ENCODE peak calls at places on chromosome 14, in nine cellular contexts. V is NB4, C is GM13976, D is endothelial cell, P is choroid plexus epithelial cell, R is GM20000, B is WTC11, N is left ventricle myocardium inferior, W is neural progenitor cell. S is an unnamed sample.
A peak's percentile ranks its signal among the peaks of the same experiment; 100 is the strongest.

GRCh38 chr14:67636361-67636919 is 16.7 kb downstream of the ARG2 start:
- DNase-seq in W (no peak), P (peak; percentile 46), N (no peak), C (peak; percentile 32), B (no peak), D (no peak), R (no peak), V (no peak), S (peak; percentile 17)

GRCh38 chr14:34172477-34173368 is 221.8 kb upstream of the EGLN3 start:
- DNase-seq in P (no peak), D (no peak), R (no peak), N (no peak), B (no peak), C (no peak), W (no peak), V (no peak), S (no peak)

GRCh38 chr14:30855345-30856037 is 18.9 kb upstream of the COCH start:
- DNase-seq in B (no peak), W (no peak), V (no peak), D (no peak), N (no peak), P (no peak), R (peak; percentile 64), C (peak; percentile 67), S (peak; percentile 78)

GRCh38 chr14:43674273-43674672 is 832.8 kb downstream of the FSCB start:
- DNase-seq in V (no peak), B (no peak), R (no peak), N (no peak), P (no peak), D (no peak), W (no peak), C (no peak), S (no peak)

GRCh38 chr14:64225156-64225757 is 68.9 kb downstream of the ESR2 start:
- DNase-seq in V (no peak), P (no peak), C (no peak), B (no peak), D (no peak), R (no peak), N (peak; percentile 30), W (no peak), S (no peak)

GRCh38 chr14:64696355-64696844 is 7.8 kb upstream of the PLEKHG3 start:
- DNase-seq in R (no peak), V (no peak), W (no peak), D (no peak), N (no peak), P (no peak), C (no peak), B (no peak), S (no peak)

GRCh38 chr14:34258318-34258717 is 203.7 kb downstream of the SPTSSA start:
- DNase-seq in C (no peak), V (no peak), D (no peak), R (no peak), W (no peak), P (peak; percentile 35), N (no peak), B (no peak), S (no peak)

GRCh38 chr14:75720828-75721227 is 59.8 kb downstream of the TTLL5 start:
- DNase-seq in B (no peak), P (peak; percentile 80), R (no peak), C (no peak), N (peak; percentile 55), W (no peak), D (no peak), V (no peak), S (no peak)

GRCh38 chr14:95998656-95999055 is 40.5 kb upstream of the C14orf132 start:
- DNase-seq in W (no peak), N (no peak), P (peak; percentile 73), C (no peak), R (no peak), D (no peak), B (no peak), V (no peak), S (no peak)

GRCh38 chr14:59069455-59069854 is 119.0 kb upstream of the DAAM1 start:
- DNase-seq in B (no peak), P (no peak), D (no peak), N (no peak), C (no peak), W (no peak), R (no peak), V (no peak), S (no peak)

GRCh38 chr14:22561661-22562579 is 27.1 kb downstream of the DAD1 start:
- DNase-seq in V (peak; percentile 95), R (peak; percentile 39), B (no peak), N (no peak), W (no peak), D (no peak), C (peak; percentile 51), P (peak; percentile 80), S (peak; percentile 90)

GRCh38 chr14:30291216-30291615 is 267.7 kb upstream of the G2E3 start:
- DNase-seq in C (no peak), V (no peak), W (no peak), R (no peak), B (no peak), D (no peak), P (peak; percentile 33), N (no peak), S (no peak)

GRCh38 chr14:29320261-29320660 is 553.7 kb downstream of the FOXG1 start:
- DNase-seq in B (no peak), W (no peak), P (peak; percentile 67), D (no peak), N (no peak), R (no peak), V (no peak), C (no peak), S (no peak)

GRCh38 chr14:65637780-65638179 is 225.2 kb downstream of the FUT8 start:
- DNase-seq in D (no peak), C (peak; percentile 69), N (no peak), B (no peak), P (no peak), W (no peak), R (peak; percentile 77), V (peak; percentile 14), S (peak; percentile 87)

GRCh38 chr14:80944861-80945617 is 3.5 kb upstream of the CEP128 start:
- DNase-seq in D (no peak), B (no peak), V (no peak), R (no peak), W (no peak), C (no peak), N (no peak), P (no peak), S (no peak)

DNA sequence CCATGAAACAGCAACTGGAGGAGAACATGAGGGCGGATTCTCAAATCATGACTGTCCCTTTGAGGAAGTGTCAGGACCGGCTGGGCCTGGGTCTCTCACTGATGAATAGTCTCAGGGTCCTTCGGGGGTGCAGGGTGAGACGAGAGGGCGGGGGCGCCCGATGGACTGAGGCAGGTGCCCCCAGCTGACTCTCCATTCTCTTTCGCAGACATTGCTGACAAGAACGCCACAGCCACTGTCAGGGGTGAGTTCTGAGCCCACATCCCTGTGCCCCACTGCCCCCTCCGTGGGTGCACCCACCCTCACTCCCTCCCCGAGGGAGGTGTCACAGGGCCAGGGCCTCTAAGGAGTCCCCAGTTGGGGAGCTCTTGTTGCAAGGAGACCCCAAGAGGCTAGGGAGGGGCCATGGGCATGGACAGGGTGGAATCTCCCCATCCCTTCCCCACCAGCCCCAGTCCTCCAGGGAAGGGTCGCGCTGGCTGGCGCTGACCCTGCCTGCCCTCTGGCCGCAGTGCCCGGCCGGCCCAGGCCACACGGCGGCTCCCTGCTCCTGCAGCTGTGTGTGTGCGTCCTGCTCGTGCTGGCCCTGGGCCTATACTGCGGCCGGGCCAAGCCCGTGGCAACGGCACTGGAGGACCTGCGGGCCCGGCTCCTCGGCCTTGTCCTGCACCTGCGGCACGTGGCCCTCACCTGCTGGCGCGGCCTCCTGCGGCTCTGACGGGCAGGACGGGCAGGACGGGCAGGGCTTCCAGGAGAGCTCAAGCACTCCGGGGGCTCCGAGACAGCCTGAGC is 8.7 kb downstream of the C14orf180 start:
- DNase-seq in D (no peak), V (no peak), P (no peak), W (no peak), R (no peak), C (no peak), B (no peak), N (no peak), S (no peak)
- TF ChIP-seq CTCF in D (no peak), V (no peak), P (no peak), W (no peak), R (no peak), C (no peak), B (no peak), N (no peak), S (no peak)

GRCh38 chr14:76810953-76811400 is 1.7 kb downstream of the ANGEL1 start:
- DNase-seq in P (peak; percentile 54), D (peak; percentile 17), C (peak; percentile 50), N (no peak), W (peak; percentile 31), V (peak; percentile 66), B (no peak), R (peak; percentile 49), S (peak; percentile 27)
- TF ChIP-seq CTCF in P (peak; percentile 74), D (no peak), C (peak; percentile 37), N (peak; percentile 63), W (peak; percentile 43), V (peak; percentile 34), B (no peak), R (peak; percentile 46), S (peak; percentile 56)

GRCh38 chr14:24831677-24832076 is 197.7 kb upstream of the GZMB start:
- DNase-seq in R (no peak), W (no peak), N (no peak), V (no peak), P (no peak), C (no peak), D (no peak), B (no peak), S (no peak)
- TF ChIP-seq CTCF in R (no peak), W (no peak), N (no peak), V (no peak), P (no peak), C (no peak), D (no peak), B (no peak), S (no peak)

GRCh38 chr14:105201156-105201927 is 20.2 kb upstream of the NUDT14 start:
- DNase-seq in W (peak; percentile 38), D (no peak), N (no peak), V (no peak), B (peak; percentile 35), R (no peak), P (no peak), C (no peak), S (no peak)

GRCh38 chr14:105199093-105199492 is 18.0 kb upstream of the NUDT14 start:
- DNase-seq in V (peak; percentile 73), B (no peak), N (peak; percentile 56), P (peak; percentile 84), W (no peak), R (no peak), D (no peak), C (no peak), S (no peak)

GRCh38 chr14:105200641-105201040 is 19.5 kb upstream of the NUDT14 start:
- DNase-seq in D (no peak), C (no peak), V (no peak), P (no peak), N (no peak), R (no peak), W (no peak), B (no peak), S (no peak)

GRCh38 chr14:105198588-105198987 is 17.5 kb upstream of the NUDT14 start:
- DNase-seq in B (no peak), C (no peak), V (no peak), W (no peak), N (no peak), D (no peak), R (no peak), P (no peak), S (no peak)

DNA sequence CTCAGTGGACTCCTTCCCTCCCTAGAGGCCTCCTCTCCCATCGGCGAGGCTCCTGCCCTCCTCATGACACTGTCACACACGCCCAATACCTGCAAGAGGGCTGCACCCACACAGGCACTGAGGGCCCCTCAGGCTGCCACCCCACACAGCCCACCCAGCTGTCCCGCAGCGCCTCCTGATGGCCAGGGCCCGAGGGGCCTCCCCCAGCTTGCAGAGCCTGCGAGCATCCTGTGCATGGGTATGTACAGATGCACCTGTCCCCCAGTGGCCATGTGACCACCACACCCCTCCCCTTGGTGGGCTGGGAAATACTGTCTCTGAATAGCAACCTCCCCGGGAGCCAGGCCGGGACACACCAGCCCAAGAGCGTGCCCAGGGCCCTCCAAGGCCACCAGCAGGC is 19.0 kb upstream of the NUDT14 start:
- DNase-seq in W (no peak), D (no peak), B (peak; percentile 42), P (no peak), N (no peak), C (no peak), V (no peak), R (no peak), S (peak; percentile 51)
- TF ChIP-seq CTCF in W (peak; percentile 20), D (no peak), B (no peak), P (peak; percentile 15), N (no peak), C (peak; percentile 9), V (peak; percentile 19), R (no peak), S (no peak)